ENCODE peak calls at places on chromosomes 13 and 19, in seven cellular contexts. M is AG04450, X is endodermal cell, J is fibroblast of pulmonary artery, V is neural progenitor cell, Q is foreskin fibroblast, I is mucosa of descending colon. K is an unnamed sample.

GRCh38 chr13:25860265-25860664 is 191.6 kb downstream of the SHISA2 start:
- DNase-seq in M (no peak), X (no peak), J (no peak), V (no peak), Q (no peak), I (no peak), K (no peak)

GRCh38 chr13:98428256-98428966 is 148.5 kb downstream of the STK24 start:
- DNase-seq in M (no peak), X (no peak), J (no peak), V (no peak), Q (no peak), I (no peak), K (no peak)

GRCh38 chr13:50529154-50529882 is 314.2 kb downstream of the DLEU7 start:
- DNase-seq in M (peak), X (peak), J (peak), V (no peak), Q (peak), I (peak), K (no peak)

GRCh38 chr13:96284971-96285370 is 195.1 kb downstream of the HS6ST3 start:
- DNase-seq in M (no peak), X (no peak), J (no peak), V (no peak), Q (no peak), I (no peak), K (no peak)

GRCh38 chr13:22114630-22115311 is 443.9 kb downstream of the FGF9 start:
- DNase-seq in M (no peak), X (no peak), J (no peak), V (no peak), Q (no peak), I (no peak), K (no peak)

GRCh38 chr19:4338441-4339350 is at the start of gene STAP2:
- DNase-seq in M (no peak), X (peak), J (no peak), V (peak), Q (peak), I (peak), K (no peak)

GRCh38 chr13:78020861-78021260 is 102.2 kb upstream of the EDNRB start:
- DNase-seq in M (no peak), X (no peak), J (no peak), V (peak), Q (no peak), I (no peak), K (no peak)

GRCh38 chr13:80840313-80840976 is 499.5 kb upstream of the SPRY2 start:
- DNase-seq in M (no peak), X (no peak), J (peak), V (peak), Q (peak), I (no peak), K (no peak)

GRCh38 chr13:42035905-42036521 is 12.4 kb upstream of the DGKH start:
- DNase-seq in M (no peak), X (no peak), J (no peak), V (no peak), Q (no peak), I (no peak), K (no peak)

GRCh38 chr19:32877323-32877912 is 7.9 kb upstream of the SLC7A9 start:
- DNase-seq in M (no peak), X (no peak), J (no peak), V (no peak), Q (no peak), I (peak), K (no peak)

GRCh38 chr13:45367358-45367757 is 26.4 kb upstream of the TPT1 start:
- DNase-seq in M (peak), X (peak), J (peak), V (no peak), Q (peak), I (peak), K (peak)

GRCh38 chr13:85536706-85537105 is 262.5 kb downstream of the SLITRK6 start:
- DNase-seq in M (no peak), X (no peak), J (peak), V (no peak), Q (peak), I (no peak), K (no peak)

GRCh38 chr13:49113526-49114286 is 106.4 kb upstream of the MLNR start:
- DNase-seq in M (peak), X (no peak), J (peak), V (peak), Q (peak), I (no peak), K (no peak)

GRCh38 chr13:111037838-111038397 is 77.2 kb upstream of the ARHGEF7 start:
- DNase-seq in M (no peak), X (no peak), J (no peak), V (no peak), Q (no peak), I (no peak), K (no peak)

GRCh38 chr13:39362652-39363390 is 240.2 kb downstream of the LHFPL6 start:
- DNase-seq in M (no peak), X (no peak), J (no peak), V (peak), Q (peak), I (no peak), K (no peak)

GRCh38 chr13:43061496-43062280 is 38.3 kb downstream of the DNAJC15 start:
- DNase-seq in M (no peak), X (no peak), J (no peak), V (no peak), Q (no peak), I (no peak), K (no peak)

GRCh38 chr19:10817291-10818038 is 18.5 kb downstream of the TMED1 start:
- DNase-seq in M (peak), X (peak), J (peak), V (no peak), Q (peak), I (peak), K (peak)

GRCh38 chr19:49327878-49328544 is 3.0 kb upstream of the SLC6A16 start:
- DNase-seq in M (no peak), X (peak), J (peak), V (peak), Q (peak), I (no peak), K (no peak)

GRCh38 chr13:50843256-50844043 is at the start of gene DLEU7:
- DNase-seq in M (no peak), X (peak), J (no peak), V (peak), Q (no peak), I (no peak), K (no peak)

GRCh38 chr19:14147797-14148605 is 11.6 kb upstream of the ASF1B start:
- DNase-seq in M (peak), X (peak), J (peak), V (peak), Q (peak), I (peak), K (no peak)

GRCh38 chr13:23889598-23890224 is 511 bp upstream of the MIPEP start:
- DNase-seq in M (no peak), X (no peak), J (no peak), V (peak), Q (peak), I (no peak), K (no peak)

GRCh38 chr13:30373727-30374126 is 48.6 kb upstream of the UBE2L5 start:
- DNase-seq in M (no peak), X (no peak), J (no peak), V (no peak), Q (no peak), I (peak), K (no peak)

GRCh38 chr19:18590273-18591272 is 2.0 kb downstream of the REX1BD start:
- DNase-seq in M (no peak), X (peak), J (peak), V (peak), Q (peak), I (peak), K (no peak)

GRCh38 chr13:109819851-109820250 is 33.5 kb upstream of the IRS2 start:
- DNase-seq in M (no peak), X (no peak), J (no peak), V (no peak), Q (no peak), I (no peak), K (no peak)

GRCh38 chr13:109821038-109821545 is 34.7 kb upstream of the IRS2 start:
- DNase-seq in M (no peak), X (no peak), J (no peak), V (no peak), Q (peak), I (no peak), K (no peak)

GRCh38 chr13:109818136-109818535 is 31.8 kb upstream of the IRS2 start:
- DNase-seq in M (no peak), X (no peak), J (no peak), V (no peak), Q (peak), I (no peak), K (no peak)

GRCh38 chr13:109816979-109817275 is 30.5 kb upstream of the IRS2 start:
- DNase-seq in M (no peak), X (no peak), J (no peak), V (no peak), Q (peak), I (no peak), K (no peak)

DNA sequence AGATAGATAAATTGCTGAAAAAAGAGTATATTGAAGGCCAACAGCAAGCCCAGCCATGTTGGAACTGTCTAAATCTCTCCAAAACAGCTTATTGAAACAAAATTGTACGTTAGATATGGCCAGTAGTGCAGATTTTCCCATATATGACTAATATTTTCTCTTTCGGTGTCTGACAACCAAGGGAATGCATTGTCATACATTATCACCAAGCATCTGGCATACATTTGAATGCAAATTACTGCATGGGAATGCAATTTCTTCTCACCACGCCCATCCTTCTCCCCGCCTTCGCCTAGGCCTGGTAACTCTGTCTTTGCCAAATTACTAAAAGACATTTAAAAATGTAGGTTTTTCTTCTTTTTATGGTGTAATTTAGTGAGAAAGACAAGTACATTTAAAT is 32.5 kb upstream of the IRS2 start:
- DNase-seq in M (no peak), X (no peak), J (peak), V (no peak), Q (peak), I (no peak), K (peak)
- H3K4me3 ChIP-seq in M (no peak), X (no peak), J (no peak), V (no peak), Q (no peak), I (no peak), K (no peak)

GRCh38 chr19:46486358-46486757 is 9.3 kb downstream of the PNMA8B start:
- DNase-seq in M (no peak), X (no peak), J (no peak), V (no peak), Q (no peak), I (no peak), K (no peak)

GRCh38 chr19:46489445-46490272 is 6.0 kb downstream of the PNMA8B start:
- DNase-seq in M (no peak), X (peak), J (peak), V (peak), Q (peak), I (no peak), K (no peak)

GRCh38 chr19:46488551-46488950 is 7.1 kb downstream of the PNMA8B start:
- DNase-seq in M (no peak), X (peak), J (no peak), V (no peak), Q (no peak), I (no peak), K (no peak)

GRCh38 chr19:46487178-46487801 is 8.4 kb downstream of the PNMA8B start:
- DNase-seq in M (no peak), X (no peak), J (no peak), V (no peak), Q (no peak), I (no peak), K (no peak)

DNA sequence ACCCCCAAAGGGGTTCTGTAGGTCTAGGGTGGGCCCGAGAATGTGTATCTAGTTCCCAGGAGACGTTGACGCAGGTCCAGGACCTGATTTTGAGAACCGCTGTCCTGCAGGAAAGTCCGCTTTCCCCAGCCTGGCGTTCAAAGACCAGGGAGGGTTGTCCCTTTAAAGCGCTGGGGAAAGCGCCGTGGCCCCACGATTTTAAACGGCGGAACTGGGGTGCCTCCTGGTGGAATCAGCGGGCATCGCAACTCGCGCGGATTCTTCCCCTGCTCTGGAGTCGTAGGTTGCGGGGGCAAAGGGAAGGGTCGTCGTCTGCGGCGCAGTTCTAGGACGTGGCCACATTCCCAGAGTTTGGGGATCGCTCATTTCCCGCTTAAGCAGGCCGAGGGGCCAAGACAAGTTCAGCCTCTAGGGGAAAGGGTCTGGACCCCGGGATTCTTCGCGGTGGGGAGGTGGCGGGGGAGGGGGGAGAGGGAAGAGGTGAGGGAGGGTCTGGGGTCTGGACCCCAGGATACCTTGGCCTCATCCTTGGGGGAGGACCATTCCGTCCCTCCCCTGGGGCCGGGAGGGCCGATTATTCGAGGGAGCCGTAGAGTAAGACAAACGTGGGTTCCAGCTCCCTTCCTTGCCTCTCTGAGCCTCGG is 7.7 kb downstream of the PNMA8B start:
- DNase-seq in M (no peak), X (peak), J (peak), V (peak), Q (peak), I (no peak), K (no peak)
- H3K4me3 ChIP-seq in M (peak), X (peak), J (peak), V (peak), Q (peak), I (no peak), K (peak)

GRCh38 chr19:8366961-8367326 is 3.0 kb downstream of the ANGPTL4 start:
- DNase-seq in M (no peak), X (peak), J (peak), V (no peak), Q (peak), I (peak), K (no peak)

GRCh38 chr19:8368136-8368535 is 4.2 kb downstream of the ANGPTL4 start:
- DNase-seq in M (no peak), X (no peak), J (no peak), V (no peak), Q (no peak), I (no peak), K (no peak)

GRCh38 chr19:8370176-8371010 is 6.4 kb downstream of the ANGPTL4 start:
- DNase-seq in M (no peak), X (no peak), J (no peak), V (no peak), Q (no peak), I (peak), K (no peak)

GRCh38 chr19:8366121-8366581 is 2.2 kb downstream of the ANGPTL4 start:
- DNase-seq in M (no peak), X (no peak), J (no peak), V (no peak), Q (no peak), I (peak), K (no peak)

DNA sequence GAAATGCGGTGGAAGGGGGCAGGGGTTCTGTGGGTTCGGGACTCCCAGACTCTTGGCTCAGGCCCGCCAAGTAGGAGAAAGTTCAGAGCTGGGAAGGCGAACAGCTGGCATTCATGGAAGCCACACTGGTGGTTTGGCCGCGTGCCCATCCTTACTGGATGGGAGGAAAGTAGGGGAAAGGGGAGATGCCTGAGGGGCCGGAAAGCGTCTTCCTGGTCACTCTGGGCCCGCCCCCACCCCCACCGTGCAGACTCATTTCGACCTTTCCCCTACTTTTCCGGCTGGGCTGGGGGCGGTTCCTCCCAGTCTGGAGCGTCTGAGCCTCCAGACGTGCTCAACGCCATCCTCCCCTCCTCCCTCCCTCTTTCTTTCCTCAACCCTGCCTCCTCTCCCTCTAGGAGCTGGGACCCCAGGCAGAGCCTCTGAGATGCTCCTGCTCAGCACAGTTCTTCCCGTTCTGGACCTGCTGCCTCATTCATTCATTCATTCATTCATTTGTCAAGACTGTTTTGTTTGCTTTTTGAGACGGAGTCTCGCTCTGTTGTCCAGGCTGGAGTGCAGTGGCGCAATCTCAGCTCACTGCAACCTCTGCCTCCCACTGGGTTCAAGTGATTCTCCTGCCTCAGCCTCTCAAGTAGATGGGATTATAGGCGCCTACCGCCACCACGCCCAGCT is 3.5 kb downstream of the ANGPTL4 start:
- DNase-seq in M (peak), X (peak), J (peak), V (peak), Q (peak), I (peak), K (peak)
- H3K4me3 ChIP-seq in M (peak), X (no peak), J (peak), V (peak), Q (no peak), I (no peak), K (no peak)

DNA sequence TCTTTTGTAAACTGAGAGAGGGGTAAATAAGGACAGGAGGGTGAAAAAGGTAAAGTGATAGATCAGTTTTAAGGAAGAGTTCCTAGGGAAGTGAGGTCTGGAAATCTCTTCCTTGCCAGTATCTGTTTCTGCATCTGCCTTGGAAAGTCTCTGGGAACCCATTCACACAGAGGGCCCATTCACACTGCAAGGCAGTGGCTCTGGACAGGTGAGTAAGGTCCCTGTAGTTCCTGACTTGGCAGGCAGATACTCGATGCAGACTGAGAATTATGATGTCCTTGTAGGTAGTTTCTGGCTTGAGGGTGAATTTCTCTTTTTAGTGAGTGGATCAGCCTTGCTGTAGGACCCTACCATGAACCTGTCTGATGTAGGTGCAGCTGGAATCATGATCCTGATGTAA is 293.3 kb downstream of the NALCN start:
- DNase-seq in M (no peak), X (no peak), J (no peak), V (no peak), Q (no peak), I (no peak), K (no peak)
- H3K4me3 ChIP-seq in M (no peak), X (no peak), J (no peak), V (no peak), Q (no peak), I (no peak), K (no peak)

DNA sequence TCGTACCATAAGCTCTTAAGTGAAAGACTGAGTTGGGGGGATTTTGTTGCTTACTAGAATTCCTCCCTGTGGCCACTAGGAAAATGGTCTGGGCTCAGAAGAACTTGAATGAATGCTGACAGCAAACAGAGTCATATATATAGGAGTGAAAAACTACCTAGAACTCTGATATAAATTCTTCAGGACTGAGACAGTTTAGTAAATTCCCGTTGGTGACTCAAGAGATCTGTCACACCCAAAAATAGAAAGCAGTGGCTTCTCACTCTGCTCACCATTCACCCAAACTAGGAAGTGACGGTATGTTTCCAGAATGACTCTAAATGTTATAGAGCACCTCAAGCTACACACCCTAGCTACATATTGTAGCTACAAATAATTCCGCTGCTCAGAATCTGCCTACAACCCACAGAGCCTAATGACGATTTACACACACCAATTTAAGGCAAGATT is 116.2 kb downstream of the TBC1D4 start:
- DNase-seq in M (peak), X (no peak), J (peak), V (no peak), Q (peak), I (no peak), K (no peak)
- H3K4me3 ChIP-seq in M (no peak), X (no peak), J (peak), V (no peak), Q (no peak), I (no peak), K (no peak)

GRCh38 chr13:112887557-112887991 is 81.4 kb upstream of the MCF2L start:
- DNase-seq in M (no peak), X (no peak), J (no peak), V (no peak), Q (no peak), I (peak), K (no peak)

GRCh38 chr13:112883241-112883945 is 85.6 kb upstream of the MCF2L start:
- DNase-seq in M (no peak), X (no peak), J (no peak), V (no peak), Q (no peak), I (peak), K (no peak)

GRCh38 chr13:112887151-112887550 is 81.9 kb upstream of the MCF2L start:
- DNase-seq in M (no peak), X (no peak), J (no peak), V (no peak), Q (no peak), I (peak), K (no peak)

GRCh38 chr13:112885242-112885781 is 83.7 kb upstream of the MCF2L start:
- DNase-seq in M (no peak), X (no peak), J (no peak), V (no peak), Q (no peak), I (no peak), K (no peak)

GRCh38 chr13:112885782-112886268 is 83.2 kb upstream of the MCF2L start:
- DNase-seq in M (peak), X (peak), J (peak), V (peak), Q (peak), I (peak), K (peak)
- H3K4me3 ChIP-seq in M (peak), X (peak), J (peak), V (peak), Q (peak), I (no peak), K (no peak)

GRCh38 chr19:22807061-22807835 is 23.3 kb upstream of the ZNF99 start:
- DNase-seq in M (no peak), X (no peak), J (no peak), V (no peak), Q (no peak), I (no peak), K (no peak)
- H3K4me3 ChIP-seq in M (no peak), X (no peak), J (no peak), V (no peak), Q (no peak), I (no peak), K (no peak)

GRCh38 chr13:93227280-93227905 is 786 bp downstream of the GPC6 start:
- DNase-seq in M (no peak), X (peak), J (peak), V (peak), Q (peak), I (no peak), K (no peak)
- H3K4me3 ChIP-seq in M (peak), X (peak), J (peak), V (peak), Q (peak), I (peak), K (peak)